ENCODE peak calls at places on chromosomes 4 and X, in nine cellular contexts. I, Q, X, E, G, D, T, M and A are unnamed samples.

GRCh38 chr4:4839471-4839810 is 20.0 kb upstream of the MSX1 start:
- DNase-seq in I (no peak), Q (no peak), X (no peak), E (no peak), G (no peak), D (no peak), T (no peak), M (no peak), A (no peak)

GRCh38 chr4:138643827-138644226 is 371.8 kb upstream of the NOCT start:
- DNase-seq in I (no peak), Q (no peak), X (no peak), E (no peak), G (peak), D (no peak), T (peak), M (no peak), A (no peak)

GRCh38 chr4:127134490-127134889 is 498.3 kb upstream of the INTU start:
- DNase-seq in I (no peak), Q (no peak), X (no peak), E (no peak), G (no peak), D (no peak), T (no peak), M (no peak), A (no peak)

GRCh38 chr4:126661194-126661593 is 971.6 kb upstream of the INTU start:
- DNase-seq in I (no peak), Q (no peak), X (no peak), E (no peak), G (no peak), D (no peak), T (peak), M (no peak), A (no peak)

GRCh38 chr4:80423553-80424224 is 88.2 kb downstream of the CFAP299 start:
- DNase-seq in I (no peak), Q (peak), X (no peak), E (peak), G (no peak), D (no peak), T (peak), M (no peak), A (no peak)

GRCh38 chr4:138562544-138562961 is 320.4 kb upstream of the SLC7A11 start:
- DNase-seq in I (no peak), Q (peak), X (no peak), E (no peak), G (peak), D (no peak), T (peak), M (no peak), A (no peak)

GRCh38 chr4:174681723-174682300 is 147.2 kb downstream of the GLRA3 start:
- DNase-seq in I (no peak), Q (no peak), X (no peak), E (no peak), G (peak), D (no peak), T (peak), M (no peak), A (no peak)

GRCh38 chrX:129655547-129656248 is 942 bp upstream of the APLN start:
- DNase-seq in I (peak), Q (no peak), X (no peak), E (no peak), G (no peak), D (no peak), T (no peak), M (no peak), A (no peak)

GRCh38 chr4:42280327-42281095 is 116.8 kb upstream of the SHISA3 start:
- DNase-seq in I (peak), Q (no peak), X (no peak), E (no peak), G (peak), D (no peak), T (peak), M (no peak), A (no peak)

GRCh38 chrX:129041319-129041718 is 482.0 kb downstream of the SMARCA1 start:
- DNase-seq in I (no peak), Q (no peak), X (no peak), E (no peak), G (no peak), D (no peak), T (no peak), M (no peak), A (no peak)

GRCh38 chr4:150224896-150225591 is 146.8 kb downstream of the DCLK2 start:
- DNase-seq in I (no peak), Q (no peak), X (no peak), E (no peak), G (peak), D (no peak), T (peak), M (no peak), A (no peak)
- H3K27ac ChIP-seq in I (no peak), Q (no peak), X (no peak), E (no peak), G (peak), D (no peak), T (peak), M (no peak), A (no peak)

GRCh38 chr4:151743128-151743854 is 17.5 kb downstream of the GATB start:
- DNase-seq in I (no peak), Q (no peak), X (no peak), E (no peak), G (no peak), D (no peak), T (no peak), M (no peak), A (no peak)

GRCh38 chr4:151743894-151744293 is 16.9 kb downstream of the GATB start:
- DNase-seq in I (no peak), Q (no peak), X (no peak), E (no peak), G (no peak), D (no peak), T (no peak), M (no peak), A (no peak)

GRCh38 chr4:151739118-151739517 is 21.7 kb downstream of the GATB start:
- DNase-seq in I (no peak), Q (no peak), X (no peak), E (no peak), G (no peak), D (no peak), T (no peak), M (no peak), A (no peak)

GRCh38 chr4:151745727-151746231 is 15.0 kb downstream of the GATB start:
- DNase-seq in I (no peak), Q (no peak), X (no peak), E (no peak), G (no peak), D (no peak), T (peak), M (no peak), A (no peak)

DNA sequence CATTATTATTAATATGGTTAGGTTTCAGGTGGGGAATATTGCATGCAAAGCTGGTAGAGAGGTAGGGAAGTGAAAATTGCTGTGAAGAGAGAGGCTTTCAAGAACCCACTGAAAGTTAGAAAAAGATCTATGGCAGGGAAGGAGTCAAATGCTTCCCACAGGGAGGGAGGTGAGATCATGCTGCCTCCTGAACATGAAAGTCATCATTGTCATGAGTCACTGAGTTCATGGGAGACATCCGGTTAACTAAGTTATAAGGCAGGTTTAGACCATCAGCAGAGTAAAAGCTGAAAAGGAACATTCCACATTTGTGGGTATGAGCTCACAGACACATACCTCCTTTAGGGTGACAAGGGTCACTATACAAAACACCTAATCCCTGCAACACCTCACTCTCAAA is 16.2 kb downstream of the GATB start:
- DNase-seq in I (no peak), Q (no peak), X (no peak), E (no peak), G (peak), D (no peak), T (peak), M (no peak), A (no peak)
- H3K27ac ChIP-seq in I (no peak), Q (peak), X (no peak), E (no peak), G (peak), D (peak), T (no peak), M (no peak), A (no peak)

GRCh38 chrX:10387011-10387410 is 230.2 kb downstream of the CLCN4 start:
- DNase-seq in I (no peak), Q (no peak), X (no peak), E (no peak), G (peak), D (no peak), T (peak), M (no peak), A (no peak)
- H3K27ac ChIP-seq in I (no peak), Q (no peak), X (no peak), E (no peak), G (no peak), D (no peak), T (no peak), M (no peak), A (no peak)

DNA sequence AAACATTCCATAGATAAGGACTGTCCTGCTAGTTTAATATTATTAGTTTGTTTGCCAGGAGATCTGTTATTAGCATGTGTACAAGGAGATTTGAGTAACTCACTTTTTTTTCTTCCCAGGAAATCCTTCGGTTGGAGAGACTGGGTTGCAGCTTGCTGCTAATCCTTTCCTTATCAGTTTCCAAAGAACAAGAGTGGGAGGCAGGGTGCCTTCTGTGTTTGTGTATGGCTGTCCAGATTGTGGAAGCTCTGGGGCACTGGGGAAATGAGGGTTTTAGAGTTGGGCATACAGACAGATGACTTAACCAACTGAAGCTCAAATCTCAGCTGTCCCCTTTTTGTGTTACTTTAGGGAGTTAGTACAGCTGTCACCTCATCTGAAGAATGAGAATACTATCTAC is 12.6 kb upstream of the SUPT20HL1 start:
- DNase-seq in I (no peak), Q (no peak), X (no peak), E (no peak), G (no peak), D (no peak), T (peak), M (no peak), A (no peak)
- H3K27ac ChIP-seq in I (no peak), Q (no peak), X (no peak), E (no peak), G (no peak), D (no peak), T (no peak), M (no peak), A (no peak)

DNA sequence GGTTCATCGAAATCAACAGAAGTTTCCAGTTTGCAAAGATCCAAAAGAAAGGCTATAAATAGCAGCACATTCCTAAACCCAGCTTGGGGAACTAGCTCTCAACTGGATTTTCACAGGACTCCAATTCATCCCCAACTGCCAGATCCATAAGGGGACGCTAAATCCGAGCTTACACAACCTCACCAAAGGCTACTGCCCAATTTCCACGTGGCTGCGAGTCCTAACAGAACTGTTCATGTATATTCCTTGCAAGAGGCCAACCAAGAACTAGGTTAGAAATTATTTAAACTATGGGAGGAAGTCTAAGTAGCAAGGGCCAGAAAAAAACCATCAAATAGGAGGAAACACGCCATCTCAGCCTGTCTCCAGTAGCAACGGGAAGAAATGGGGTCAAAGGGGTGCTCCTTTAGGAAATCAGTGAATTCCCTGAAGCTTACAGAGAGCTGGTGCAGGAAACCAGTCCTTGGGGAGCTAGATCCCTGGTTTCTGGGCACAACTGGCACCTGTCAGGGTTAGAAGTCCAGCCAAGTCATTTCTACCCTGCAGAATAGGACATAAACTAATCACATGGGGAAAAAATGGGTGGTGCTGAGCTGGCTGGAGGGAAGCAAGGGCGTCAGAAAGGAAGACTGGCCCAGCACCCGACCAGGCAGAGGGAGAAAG is 20.7 kb downstream of the RELL1 start:
- DNase-seq in I (no peak), Q (no peak), X (no peak), E (peak), G (no peak), D (no peak), T (no peak), M (no peak), A (no peak)
- H3K27ac ChIP-seq in I (no peak), Q (peak), X (peak), E (peak), G (peak), D (peak), T (no peak), M (peak), A (no peak)

GRCh38 chr4:85673540-85673939 is 198.6 kb downstream of the ARHGAP24 start:
- DNase-seq in I (no peak), Q (no peak), X (no peak), E (no peak), G (no peak), D (no peak), T (no peak), M (no peak), A (no peak)

GRCh38 chr4:85669204-85669603 is 194.3 kb downstream of the ARHGAP24 start:
- DNase-seq in I (no peak), Q (no peak), X (no peak), E (no peak), G (no peak), D (no peak), T (no peak), M (no peak), A (no peak)

GRCh38 chr4:85672959-85673358 is 198.0 kb downstream of the ARHGAP24 start:
- DNase-seq in I (peak), Q (no peak), X (no peak), E (no peak), G (no peak), D (no peak), T (no peak), M (no peak), A (no peak)

GRCh38 chr4:85669992-85670548 is 195.1 kb downstream of the ARHGAP24 start:
- DNase-seq in I (no peak), Q (no peak), X (no peak), E (no peak), G (no peak), D (no peak), T (no peak), M (no peak), A (no peak)

GRCh38 chr4:85672116-85672515 is 197.2 kb downstream of the ARHGAP24 start:
- DNase-seq in I (peak), Q (no peak), X (no peak), E (no peak), G (no peak), D (no peak), T (no peak), M (no peak), A (no peak)
- H3K27ac ChIP-seq in I (no peak), Q (peak), X (peak), E (no peak), G (no peak), D (no peak), T (no peak), M (no peak), A (no peak)

GRCh38 chr4:14908635-14909034 is 93.6 kb upstream of the CPEB2 start:
- DNase-seq in I (no peak), Q (no peak), X (no peak), E (no peak), G (peak), D (no peak), T (peak), M (no peak), A (no peak)
- H3K27ac ChIP-seq in I (no peak), Q (no peak), X (no peak), E (no peak), G (no peak), D (no peak), T (no peak), M (no peak), A (no peak)

DNA sequence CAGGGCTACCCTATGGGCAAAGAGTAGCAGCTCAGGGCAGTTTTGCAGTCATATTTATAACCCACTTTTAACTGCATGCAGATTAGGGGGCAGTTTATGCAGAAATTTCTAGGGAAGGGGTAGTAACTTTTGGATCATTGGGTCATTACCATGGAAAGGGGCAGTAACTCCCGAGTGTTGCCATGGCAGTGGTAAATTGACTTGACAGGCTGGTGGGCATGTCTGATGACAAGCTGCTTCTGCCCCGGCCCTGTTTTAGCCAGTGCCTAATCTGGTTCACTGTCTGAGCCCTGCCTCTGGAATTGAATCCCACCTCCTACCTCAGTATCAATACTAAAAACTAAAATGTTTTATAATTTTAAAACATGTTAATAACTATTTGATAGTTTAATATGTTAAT is 362.1 kb upstream of the ATOH1 start:
- DNase-seq in I (no peak), Q (no peak), X (no peak), E (no peak), G (no peak), D (no peak), T (no peak), M (no peak), A (no peak)
- H3K27ac ChIP-seq in I (no peak), Q (no peak), X (no peak), E (no peak), G (no peak), D (no peak), T (no peak), M (no peak), A (no peak)